ENCODE peak calls at places on chromosomes 2 and 18, in seven cellular contexts. Q is mammary epithelial cell, N is IMR-90, X is neural progenitor cell, U is hepatocyte, Z is fibroblast of lung, V is neuronal stem cell. H is an unnamed sample. For H3K4me1, the result is how much of the 10 kb centered on the place peaks cover.

GRCh38 chr2:239792649-239793010 is 232.5 kb downstream of the NDUFA10 start:
- DNase-seq in Q (no peak), N (no peak), X (no peak), U (no peak), Z (no peak), V (no peak), H (no peak)

GRCh38 chr18:29560270-29560669 is 1383.3 kb upstream of the CDH2 start:
- DNase-seq in Q (no peak), N (no peak), X (no peak), U (no peak), Z (no peak), V (no peak), H (no peak)

GRCh38 chr2:182047544-182047943 is 61.9 kb downstream of the PPP1R1C start:
- DNase-seq in Q (peak), N (no peak), X (no peak), U (no peak), Z (peak), V (no peak), H (no peak)

GRCh38 chr2:51994123-51994788 is 962.3 kb upstream of the NRXN1 start:
- DNase-seq in Q (no peak), N (no peak), X (no peak), U (no peak), Z (no peak), V (no peak), H (no peak)

GRCh38 chr2:148614332-148615049 is 30.1 kb upstream of the EPC2 start:
- DNase-seq in Q (peak), N (peak), X (no peak), U (peak), Z (peak), V (no peak), H (peak)

GRCh38 chr2:118865106-118865505 is 17.7 kb upstream of the EN1 start:
- DNase-seq in Q (peak), N (peak), X (peak), U (peak), Z (peak), V (peak), H (peak)

GRCh38 chr18:46338761-46339160 is 234.6 kb downstream of the HAUS1 start:
- DNase-seq in Q (no peak), N (no peak), X (peak), U (no peak), Z (no peak), V (no peak), H (no peak)

GRCh38 chr2:100260712-100261620 is 61.3 kb downstream of the LONRF2 start:
- DNase-seq in Q (peak), N (peak), X (peak), U (peak), Z (peak), V (peak), H (peak)

GRCh38 chr2:133717497-133717896 is 149.2 kb upstream of the NCKAP5 start:
- DNase-seq in Q (peak), N (no peak), X (no peak), U (no peak), Z (no peak), V (no peak), H (peak)

GRCh38 chr2:176599796-176600485 is 330.7 kb downstream of the MTX2 start:
- DNase-seq in Q (no peak), N (no peak), X (peak), U (no peak), Z (no peak), V (no peak), H (no peak)

GRCh38 chr18:36757081-36757480 is 71.7 kb downstream of the TPGS2 start:
- DNase-seq in Q (peak), N (peak), X (peak), U (peak), Z (peak), V (peak), H (peak)

GRCh38 chr18:50135903-50136302 is 59.0 kb downstream of the MYO5B start:
- DNase-seq in Q (no peak), N (no peak), X (no peak), U (no peak), Z (no peak), V (no peak), H (no peak)

GRCh38 chr2:36734304-36734703 is 37.8 kb downstream of the VIT start:
- DNase-seq in Q (no peak), N (peak), X (no peak), U (peak), Z (peak), V (no peak), H (peak)

GRCh38 chr2:222959358-222959757 is 92.6 kb upstream of the KCNE4 start:
- DNase-seq in Q (peak), N (peak), X (peak), U (peak), Z (peak), V (no peak), H (peak)

GRCh38 chr18:60019463-60019840 is 119.7 kb downstream of the PMAIP1 start:
- DNase-seq in Q (no peak), N (peak), X (peak), U (no peak), Z (peak), V (no peak), H (peak)

GRCh38 chr2:149735237-149735958 is 147.8 kb upstream of the MMADHC start:
- DNase-seq in Q (no peak), N (peak), X (no peak), U (no peak), Z (no peak), V (no peak), H (no peak)

DNA sequence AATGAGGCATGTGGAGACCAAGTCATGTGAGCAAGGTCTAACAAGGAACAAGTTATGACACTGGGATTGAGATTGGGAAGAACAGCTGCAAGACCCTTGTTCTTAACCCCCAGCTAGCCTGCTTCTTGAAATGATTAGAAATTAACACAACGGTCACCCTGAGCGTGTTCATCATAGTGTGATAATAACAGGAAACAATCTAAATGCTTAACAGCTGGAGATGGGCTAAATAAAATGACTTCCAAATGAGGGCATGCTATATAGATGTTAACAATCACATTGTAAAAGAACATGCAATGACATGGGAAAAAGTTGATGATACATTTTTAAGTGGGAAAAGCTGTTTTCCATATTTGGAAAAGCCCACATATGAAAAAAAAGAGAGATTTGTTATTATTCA is 47.6 kb downstream of the RPL37A start:
- DNase-seq in Q (no peak), N (no peak), X (no peak), U (no peak), Z (no peak), V (no peak), H (peak)
- H3K4me2 ChIP-seq in Q (no peak), N (no peak), X (no peak), U (no peak), Z (no peak), V (no peak), H (peak)

GRCh38 chr2:46878886-46879285 is 36.7 kb downstream of the MCFD2 start:
- DNase-seq in Q (no peak), N (peak), X (peak), U (no peak), Z (peak), V (no peak), H (no peak)
- H3K27ac ChIP-seq in Q (no peak), N (peak), X (no peak), U (no peak), Z (peak), V (no peak), H (peak)

GRCh38 chr2:24496959-24497358 is 5.9 kb downstream of the NCOA1 start:
- DNase-seq in Q (no peak), N (no peak), X (no peak), U (no peak), Z (no peak), V (no peak), H (no peak)
- H3K4me1 ChIP-seq in Q (under half), N (under half), X (under half), U (under half), Z (under half), V (under half), H (under half)

GRCh38 chr2:40820319-40820718 is 368.4 kb upstream of the SLC8A1 start:
- DNase-seq in Q (no peak), N (peak), X (no peak), U (no peak), Z (peak), V (no peak), H (peak)
- H3K4me2 ChIP-seq in Q (peak), N (peak), X (no peak), U (no peak), Z (peak), V (no peak), H (peak)

H was measured in GM23248.